ENCODE peak calls at places on chromosomes 5 and 9, in five cellular contexts. One of them, this sample, is unnamed.

GRCh38 chr5:34751807-34752736 is 86.9 kb upstream of the TTC23L start:
- DNase-seq in stimulated activated CD4-positive, alpha-beta T cell treated with anti-CD3 and anti-CD28 coated beads, TNF-alpha, amount 100 ng/mL, for 4 hours: no peak
- DNase-seq in amniotic stem cell: no peak
- DNase-seq in mammary epithelial cell: no peak
- DNase-seq in HS-27A: no peak
- DNase-seq in this sample: no peak

GRCh38 chr5:102531506-102531905 is 32.7 kb upstream of the SLCO6A1 start:
- DNase-seq in stimulated activated CD4-positive, alpha-beta T cell treated with anti-CD3 and anti-CD28 coated beads, TNF-alpha, amount 100 ng/mL, for 4 hours: no peak
- DNase-seq in HS-27A: no peak
- DNase-seq in amniotic stem cell: no peak
- DNase-seq in mammary epithelial cell: no peak
- DNase-seq in this sample: no peak

GRCh38 chr5:73183000-73183399 is 10.0 kb downstream of the TMEM174 start:
- DNase-seq in amniotic stem cell: no peak
- DNase-seq in stimulated activated CD4-positive, alpha-beta T cell treated with anti-CD3 and anti-CD28 coated beads, TNF-alpha, amount 100 ng/mL, for 4 hours: no peak
- DNase-seq in HS-27A: no peak
- DNase-seq in mammary epithelial cell: no peak
- DNase-seq in this sample: no peak

GRCh38 chr5:51995773-51996306 is 612.6 kb downstream of the ISL1 start:
- DNase-seq in mammary epithelial cell: no peak
- DNase-seq in HS-27A: no peak
- DNase-seq in amniotic stem cell: no peak
- DNase-seq in stimulated activated CD4-positive, alpha-beta T cell treated with anti-CD3 and anti-CD28 coated beads, TNF-alpha, amount 100 ng/mL, for 4 hours: no peak
- DNase-seq in this sample: no peak

GRCh38 chr9:19049872-19050636 is 827 bp downstream of the RRAGA start:
- DNase-seq in mammary epithelial cell: peak; percentile 36
- DNase-seq in amniotic stem cell: no peak
- DNase-seq in HS-27A: peak; percentile 3
- DNase-seq in stimulated activated CD4-positive, alpha-beta T cell treated with anti-CD3 and anti-CD28 coated beads, TNF-alpha, amount 100 ng/mL, for 4 hours: no peak
- DNase-seq in this sample: no peak

GRCh38 chr5:127936439-127936972 is 147.1 kb upstream of the SLC12A2 start:
- DNase-seq in HS-27A: no peak
- DNase-seq in mammary epithelial cell: peak; percentile 37
- DNase-seq in stimulated activated CD4-positive, alpha-beta T cell treated with anti-CD3 and anti-CD28 coated beads, TNF-alpha, amount 100 ng/mL, for 4 hours: no peak
- DNase-seq in amniotic stem cell: no peak
- DNase-seq in this sample: no peak

GRCh38 chr9:136104488-136104800 is 9.4 kb upstream of the NACC2 start:
- DNase-seq in HS-27A: no peak
- DNase-seq in amniotic stem cell: no peak
- DNase-seq in mammary epithelial cell: no peak
- DNase-seq in stimulated activated CD4-positive, alpha-beta T cell treated with anti-CD3 and anti-CD28 coated beads, TNF-alpha, amount 100 ng/mL, for 4 hours: no peak
- DNase-seq in this sample: no peak

GRCh38 chr9:99211746-99212145 is 10.0 kb downstream of the ALG2 start:
- DNase-seq in HS-27A: no peak
- DNase-seq in stimulated activated CD4-positive, alpha-beta T cell treated with anti-CD3 and anti-CD28 coated beads, TNF-alpha, amount 100 ng/mL, for 4 hours: no peak
- DNase-seq in amniotic stem cell: no peak
- DNase-seq in mammary epithelial cell: no peak
- DNase-seq in this sample: no peak

GRCh38 chr5:87827561-87827960 is 414.8 kb upstream of the CCNH start:
- DNase-seq in amniotic stem cell: no peak
- DNase-seq in stimulated activated CD4-positive, alpha-beta T cell treated with anti-CD3 and anti-CD28 coated beads, TNF-alpha, amount 100 ng/mL, for 4 hours: no peak
- DNase-seq in mammary epithelial cell: no peak
- DNase-seq in HS-27A: no peak
- DNase-seq in this sample: no peak

GRCh38 chr9:86706391-86706790 is 240.9 kb downstream of the GAS1 start:
- DNase-seq in mammary epithelial cell: peak; percentile 43
- DNase-seq in HS-27A: no peak
- DNase-seq in amniotic stem cell: no peak
- DNase-seq in stimulated activated CD4-positive, alpha-beta T cell treated with anti-CD3 and anti-CD28 coated beads, TNF-alpha, amount 100 ng/mL, for 4 hours: no peak
- DNase-seq in this sample: no peak

GRCh38 chr5:67021522-67022316 is 174.9 kb downstream of the CD180 start:
- DNase-seq in stimulated activated CD4-positive, alpha-beta T cell treated with anti-CD3 and anti-CD28 coated beads, TNF-alpha, amount 100 ng/mL, for 4 hours: no peak
- DNase-seq in mammary epithelial cell: peak; percentile 58
- DNase-seq in amniotic stem cell: no peak
- DNase-seq in HS-27A: no peak
- DNase-seq in this sample: no peak

GRCh38 chr5:109411627-109412026 is 1.9 kb upstream of the PJA2 start:
- DNase-seq in mammary epithelial cell: peak; percentile 89
- DNase-seq in amniotic stem cell: peak; percentile 83
- DNase-seq in stimulated activated CD4-positive, alpha-beta T cell treated with anti-CD3 and anti-CD28 coated beads, TNF-alpha, amount 100 ng/mL, for 4 hours: no peak
- DNase-seq in HS-27A: peak; percentile 19
- DNase-seq in this sample: no peak

GRCh38 chr5:177612215-177612673 is 12.3 kb downstream of the B4GALT7 start:
- DNase-seq in HS-27A: no peak
- DNase-seq in stimulated activated CD4-positive, alpha-beta T cell treated with anti-CD3 and anti-CD28 coated beads, TNF-alpha, amount 100 ng/mL, for 4 hours: no peak
- DNase-seq in mammary epithelial cell: no peak
- DNase-seq in amniotic stem cell: no peak
- DNase-seq in this sample: no peak

GRCh38 chr5:97063276-97063675 is 79.1 kb downstream of the LIX1 start:
- DNase-seq in amniotic stem cell: no peak
- DNase-seq in mammary epithelial cell: no peak
- DNase-seq in stimulated activated CD4-positive, alpha-beta T cell treated with anti-CD3 and anti-CD28 coated beads, TNF-alpha, amount 100 ng/mL, for 4 hours: no peak
- DNase-seq in HS-27A: no peak
- DNase-seq in this sample: no peak

GRCh38 chr9:136202449-136203405 is 2.2 kb downstream of the LHX3 start:
- DNase-seq in HS-27A: no peak
- DNase-seq in stimulated activated CD4-positive, alpha-beta T cell treated with anti-CD3 and anti-CD28 coated beads, TNF-alpha, amount 100 ng/mL, for 4 hours: no peak
- DNase-seq in mammary epithelial cell: no peak
- DNase-seq in amniotic stem cell: no peak
- DNase-seq in this sample: no peak

GRCh38 chr5:68755293-68755692 is 338.5 kb upstream of the SLC30A5 start:
- DNase-seq in mammary epithelial cell: no peak
- DNase-seq in HS-27A: no peak
- DNase-seq in amniotic stem cell: no peak
- DNase-seq in stimulated activated CD4-positive, alpha-beta T cell treated with anti-CD3 and anti-CD28 coated beads, TNF-alpha, amount 100 ng/mL, for 4 hours: no peak
- DNase-seq in this sample: no peak